ENCODE peak calls at places on chromosome 6, in four cellular contexts. F, T, O and Y are unnamed samples.

GRCh38 chr6:159984268-159984786 is 15.4 kb downstream of the IGF2R start:
- DNase-seq in F (no peak), T (peak), O (no peak), Y (no peak)

GRCh38 chr6:158767714-158768113 is 51.5 kb downstream of the EZR start:
- DNase-seq in F (no peak), T (no peak), O (no peak), Y (no peak)

GRCh38 chr6:158674342-158674969 is 24.6 kb downstream of the SYTL3 start:
- DNase-seq in F (no peak), T (no peak), O (no peak), Y (no peak)

GRCh38 chr6:4936681-4937041 is 67.2 kb downstream of the RPP40 start:
- DNase-seq in F (peak), T (peak), O (no peak), Y (peak)

GRCh38 chr6:484086-484728 is 92.7 kb downstream of the IRF4 start:
- DNase-seq in F (no peak), T (no peak), O (peak), Y (no peak)

GRCh38 chr6:77040566-77041195 is 422.6 kb downstream of the HTR1B start:
- DNase-seq in F (no peak), T (no peak), O (no peak), Y (no peak)

GRCh38 chr6:136333824-136334464 is 44.3 kb upstream of the BCLAF1 start:
- DNase-seq in F (no peak), T (peak), O (no peak), Y (no peak)

GRCh38 chr6:25384234-25384633 is 105.1 kb downstream of the CARMIL1 start:
- DNase-seq in F (no peak), T (no peak), O (no peak), Y (no peak)

GRCh38 chr6:118875672-118876071 is 18.3 kb upstream of the ASF1A start:
- DNase-seq in F (no peak), T (no peak), O (no peak), Y (no peak)

GRCh38 chr6:52672422-52673025 is 1.6 kb downstream of the TMEM14A start:
- DNase-seq in F (no peak), T (no peak), O (no peak), Y (peak)

GRCh38 chr6:47405273-47405672 is 72.3 kb upstream of the CD2AP start:
- DNase-seq in F (no peak), T (no peak), O (no peak), Y (no peak)

GRCh38 chr6:71203211-71203610 is 85.4 kb upstream of the OGFRL1 start:
- DNase-seq in F (no peak), T (no peak), O (no peak), Y (no peak)

GRCh38 chr6:93210908-93211307 is 208.5 kb downstream of the EPHA7 start:
- DNase-seq in F (no peak), T (no peak), O (no peak), Y (no peak)

GRCh38 chr6:155186052-155186658 is 77.7 kb upstream of the CLDN20 start:
- DNase-seq in F (no peak), T (no peak), O (no peak), Y (no peak)

GRCh38 chr6:5657684-5658429 is 348.9 kb downstream of the NRN1 start:
- DNase-seq in F (no peak), T (no peak), O (no peak), Y (no peak)

GRCh38 chr6:136067731-136068341 is 182.3 kb downstream of the MTFR2 start:
- DNase-seq in F (no peak), T (no peak), O (no peak), Y (no peak)

GRCh38 chr6:24273471-24273870 is 84.4 kb downstream of the DCDC2 start:
- DNase-seq in F (no peak), T (no peak), O (no peak), Y (no peak)

GRCh38 chr6:83609248-83609647 is 96.9 kb downstream of the PRSS35 start:
- DNase-seq in F (no peak), T (no peak), O (no peak), Y (no peak)

GRCh38 chr6:134289204-134289575 is 28.7 kb downstream of the SGK1 start:
- DNase-seq in F (no peak), T (no peak), O (no peak), Y (no peak)

GRCh38 chr6:13413906-13414555 is 73.4 kb downstream of the GFOD1 start:
- DNase-seq in F (no peak), T (no peak), O (no peak), Y (no peak)

GRCh38 chr6:169752074-169752623 is 727 bp downstream of the ERMARD start:
- DNase-seq in F (peak), T (peak), O (no peak), Y (no peak)

GRCh38 chr6:52251113-52251512 is 6.8 kb upstream of the IL17F start:
- DNase-seq in F (no peak), T (no peak), O (no peak), Y (no peak)

GRCh38 chr6:170049641-170050491 is 241.0 kb downstream of the DLL1 start:
- DNase-seq in F (no peak), T (no peak), O (no peak), Y (no peak)

GRCh38 chr6:66421570-66421969 is 714.5 kb upstream of the EYS start:
- DNase-seq in F (peak), T (no peak), O (no peak), Y (peak)

GRCh38 chr6:71887006-71887743 is 825 bp downstream of the RIMS1 start:
- DNase-seq in F (no peak), T (no peak), O (no peak), Y (no peak)

GRCh38 chr6:44667226-44667625 is 279.7 kb downstream of the CDC5L start:
- DNase-seq in F (peak), T (no peak), O (no peak), Y (no peak)

GRCh38 chr6:83838727-83839126 is 14.4 kb upstream of the RIPPLY2 start:
- DNase-seq in F (no peak), T (no peak), O (no peak), Y (no peak)

GRCh38 chr6:49121970-49122369 is 341.1 kb downstream of the MMUT start:
- DNase-seq in F (no peak), T (no peak), O (no peak), Y (no peak)

GRCh38 chr6:126156973-126157372 is 170.6 kb downstream of the TRMT11 start:
- DNase-seq in F (no peak), T (peak), O (peak), Y (no peak)

GRCh38 chr6:75201901-75202672 is 3.8 kb downstream of the COL12A1 start:
- DNase-seq in F (no peak), T (no peak), O (no peak), Y (no peak)

GRCh38 chr6:75204222-75204958 is 1.5 kb downstream of the COL12A1 start:
- DNase-seq in F (peak), T (peak), O (no peak), Y (peak)

GRCh38 chr6:75203721-75204120 is 2.1 kb downstream of the COL12A1 start:
- DNase-seq in F (no peak), T (no peak), O (no peak), Y (no peak)

GRCh38 chr6:75201076-75201475 is 4.8 kb downstream of the COL12A1 start:
- DNase-seq in F (no peak), T (no peak), O (no peak), Y (no peak)

DNA sequence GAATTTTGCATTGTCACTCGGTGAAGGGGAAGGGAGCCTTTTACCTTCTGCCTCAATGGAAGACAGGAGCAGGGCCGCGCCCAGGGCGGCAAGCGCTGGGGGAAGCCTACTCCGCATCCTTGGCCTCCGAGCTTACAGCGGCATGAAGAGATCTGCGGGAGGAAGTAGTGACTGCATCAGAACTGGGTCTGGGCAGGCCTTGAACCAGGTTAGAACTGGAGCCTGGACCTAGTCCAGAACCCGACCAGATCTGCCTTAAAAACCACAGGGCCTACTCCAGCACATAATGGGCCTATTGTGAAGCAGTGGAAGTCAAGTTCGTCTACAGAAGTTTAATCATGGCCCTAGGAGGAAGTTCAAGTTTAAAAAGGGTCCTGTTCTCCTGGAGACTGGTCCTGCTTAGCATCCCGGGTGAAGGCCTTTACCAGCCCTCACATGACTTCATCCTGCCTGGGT is 3.1 kb downstream of the COL12A1 start:
- DNase-seq in F (no peak), T (no peak), O (no peak), Y (no peak)
- TF ChIP-seq CHD4 in F (no peak), T (no peak), O (no peak), Y (no peak)

GRCh38 chr6:129031051-129031599 is 148.2 kb downstream of the LAMA2 start:
- DNase-seq in F (no peak), T (no peak), O (no peak), Y (no peak)
- TF ChIP-seq CHD4 in F (no peak), T (no peak), O (no peak), Y (no peak)

DNA sequence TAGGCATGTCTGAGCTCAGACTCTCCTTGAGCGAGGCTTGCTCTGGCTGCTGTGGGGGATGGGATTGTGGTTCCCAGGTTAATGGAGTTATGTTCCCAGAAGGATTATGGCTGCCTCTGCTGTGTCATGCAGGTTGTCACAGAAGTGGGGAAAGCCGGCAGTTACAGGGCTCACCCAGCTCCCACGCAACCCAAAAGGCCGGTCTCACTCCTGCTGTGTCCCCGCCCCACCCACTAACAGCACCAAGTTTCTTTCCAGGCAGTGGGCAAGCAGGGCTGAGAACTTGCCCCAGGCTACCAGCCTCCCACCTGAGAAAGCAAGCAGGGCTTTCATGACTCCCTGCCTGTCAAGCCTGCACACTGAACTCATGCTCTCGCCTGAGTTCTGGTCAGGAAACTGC is 750.5 kb downstream of the FRK start:
- DNase-seq in F (no peak), T (no peak), O (no peak), Y (no peak)
- TF ChIP-seq CHD4 in F (no peak), T (no peak), O (no peak), Y (no peak)

GRCh38 chr6:137497722-137498463 is 3.7 kb upstream of the OLIG3 start:
- DNase-seq in F (no peak), T (no peak), O (no peak), Y (no peak)
- TF ChIP-seq CHD4 in F (no peak), T (no peak), O (no peak), Y (no peak)